ENCODE peak calls at places on chromosomes 1 and 21, in five cellular contexts. G is fibroblast of lung, K is HCT116, U is neural progenitor cell, P is K562. V is an unnamed sample.

GRCh38 chr21:36320421-36321324 is 676 bp downstream of the MORC3 start:
- DNase-seq in U (no peak), G (peak), P (no peak), K (peak), V (no peak)

GRCh38 chr1:115980998-115981993 is 5.0 kb downstream of the SLC22A15 start:
- DNase-seq in U (peak), K (peak), G (peak), P (peak), V (no peak)

GRCh38 chr1:106289265-106289664 is 767.2 kb upstream of the PRMT6 start:
- DNase-seq in P (no peak), G (no peak), U (no peak), K (no peak), V (no peak)

GRCh38 chr1:93014156-93014555 is 52.9 kb upstream of the DIPK1A start:
- DNase-seq in K (no peak), U (no peak), P (no peak), G (no peak), V (no peak)

GRCh38 chr21:45234906-45235305 is 52.8 kb downstream of the POFUT2 start:
- DNase-seq in P (no peak), K (no peak), G (no peak), U (no peak), V (no peak)

GRCh38 chr1:38334930-38335592 is 288.5 kb upstream of the POU3F1 start:
- DNase-seq in G (no peak), K (no peak), U (no peak), P (peak), V (no peak)

GRCh38 chr1:167625040-167625823 is 4.8 kb upstream of the RCSD1 start:
- DNase-seq in K (no peak), U (no peak), G (no peak), P (no peak), V (no peak)

GRCh38 chr1:229664133-229664689 is 38.2 kb downstream of the URB2 start:
- DNase-seq in P (peak), K (no peak), G (peak), U (no peak), V (peak)

GRCh38 chr21:31926498-31926897 is 53.7 kb downstream of the HUNK start:
- DNase-seq in G (no peak), P (no peak), U (no peak), K (no peak), V (no peak)

GRCh38 chr1:108691886-108692723 is at the start of gene PRPF38B:
- DNase-seq in P (peak), G (peak), U (peak), K (peak), V (peak)

GRCh38 chr1:68782890-68783289 is 286.0 kb upstream of the DEPDC1 start:
- DNase-seq in P (no peak), K (no peak), U (no peak), G (no peak), V (no peak)

GRCh38 chr1:2108213-2108876 is 58.1 kb downstream of the PRKCZ start:
- DNase-seq in P (peak), K (peak), G (peak), U (peak), V (no peak)

GRCh38 chr21:45049725-45050359 is 24.5 kb upstream of the ADARB1 start:
- DNase-seq in K (no peak), U (peak), P (no peak), G (no peak), V (no peak)

GRCh38 chr1:62131093-62131725 is 63.4 kb upstream of the L1TD1 start:
- DNase-seq in K (no peak), U (peak), G (peak), P (peak), V (no peak)

GRCh38 chr1:226635456-226635941 is 86.9 kb downstream of the STUM start:
- DNase-seq in U (no peak), P (no peak), G (no peak), K (no peak), V (no peak)

GRCh38 chr1:193589597-193590040 is 403.2 kb upstream of the B3GALT2 start:
- DNase-seq in G (peak), K (no peak), P (no peak), U (no peak), V (no peak)

GRCh38 chr1:5620997-5621396 is 371.2 kb downstream of the NPHP4 start:
- DNase-seq in G (no peak), K (peak), P (peak), U (peak), V (no peak)

GRCh38 chr1:170247751-170248521 is 102.2 kb downstream of the NTMT2 start:
- DNase-seq in K (no peak), U (no peak), P (no peak), G (peak), V (no peak)

GRCh38 chr1:93680121-93681094 is 1.2 kb downstream of the BCAR3 start:
- DNase-seq in G (peak), U (peak), P (peak), K (peak), V (no peak)

GRCh38 chr21:34934350-34934749 is 114.8 kb downstream of the RUNX1 start:
- DNase-seq in K (no peak), G (no peak), P (no peak), U (no peak), V (no peak)
- H3K9ac ChIP-seq in K (no peak), G (no peak), P (no peak), U (no peak), V (no peak)

DNA sequence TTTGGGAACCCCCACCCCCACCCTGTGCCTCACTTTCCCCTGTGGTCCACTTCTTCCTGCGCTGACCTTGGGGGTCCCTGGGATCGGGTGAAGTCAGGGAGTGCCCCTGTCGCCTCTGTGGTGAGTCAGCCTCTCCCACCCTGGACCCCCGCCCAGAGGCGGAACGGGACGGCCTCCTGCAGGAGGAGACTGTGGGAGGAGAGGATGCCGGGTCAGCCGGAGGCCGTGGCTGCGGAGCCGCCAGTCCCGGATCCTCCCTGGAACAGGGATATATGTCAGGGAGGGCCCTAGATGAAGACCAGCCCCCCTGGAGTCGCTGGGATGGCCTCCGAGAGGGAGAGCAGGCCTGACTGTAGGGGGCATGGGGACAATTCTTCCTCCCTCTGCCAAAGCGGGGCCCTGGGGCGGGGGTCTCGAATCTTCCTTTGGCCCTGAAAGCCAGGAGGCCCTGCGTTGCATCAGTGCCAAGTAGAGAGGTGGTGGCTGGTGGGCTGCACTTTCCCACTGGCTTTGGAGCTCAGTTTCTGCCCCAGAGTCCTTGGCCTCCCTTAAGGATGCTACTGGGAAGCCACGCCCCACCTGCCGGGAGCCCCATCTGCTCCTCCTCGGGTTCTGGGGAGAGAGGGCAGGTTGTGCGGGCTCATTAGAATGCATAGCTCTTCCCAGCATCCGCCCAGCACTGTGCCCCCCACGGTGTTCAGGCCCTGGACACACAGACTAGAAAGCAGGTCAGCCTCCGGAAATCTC is 930 bp downstream of the ARHGEF10L start:
- DNase-seq in U (peak), P (no peak), K (no peak), G (peak), V (no peak)
- TF ChIP-seq EZH2 in U (no peak), P (no peak), K (no peak), G (no peak), V (no peak)

DNA sequence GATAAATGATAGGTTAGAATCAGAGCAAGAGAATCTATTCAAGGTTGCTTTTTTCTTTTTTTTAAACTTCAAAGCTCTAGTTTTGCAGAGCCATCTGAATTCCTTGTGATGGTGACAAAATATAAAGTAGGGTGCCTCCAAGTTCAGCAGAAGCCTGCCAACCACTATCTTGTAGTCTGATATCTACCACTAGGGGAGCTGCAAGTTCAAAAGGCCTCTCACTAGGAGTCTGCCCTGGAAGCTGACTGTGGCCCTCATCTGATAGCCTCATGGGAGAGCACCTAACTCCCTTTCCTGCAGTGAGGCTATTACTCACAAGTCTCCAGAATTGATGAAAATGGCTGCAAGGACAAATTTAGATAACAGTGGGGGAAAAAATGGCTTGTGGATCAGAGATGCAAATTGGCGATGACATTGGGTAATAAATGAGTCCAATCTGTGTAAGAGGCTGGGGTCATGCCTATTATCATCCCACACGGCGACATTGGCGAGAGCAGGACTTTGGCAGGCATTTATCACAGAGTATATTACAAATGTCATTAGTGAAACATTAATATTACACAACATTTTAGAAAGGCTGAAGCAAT is 10.7 kb upstream of the ZP4 start:
- DNase-seq in P (peak), U (peak), K (no peak), G (peak), V (no peak)
- H3K4me3 ChIP-seq in P (no peak), U (no peak), K (no peak), G (no peak), V (no peak)

GRCh38 chr1:44542415-44543063 is 131.7 kb downstream of the TMEM53 start:
- DNase-seq in P (no peak), K (no peak), G (no peak), U (no peak), V (no peak)
- H3K9ac ChIP-seq in P (peak), K (no peak), G (no peak), U (no peak), V (no peak)

GRCh38 chr1:178438432-178438831 is 58.3 kb downstream of the CLEC20A start:
- DNase-seq in P (no peak), G (peak), K (no peak), U (no peak), V (no peak)
- TF ChIP-seq EZH2 in P (no peak), G (no peak), K (no peak), U (no peak), V (no peak)

GRCh38 chr1:10387611-10388386 is 11.1 kb upstream of the PGD start:
- DNase-seq in G (peak), P (no peak), U (peak), K (no peak), V (no peak)
- H3K4me3 ChIP-seq in G (peak), P (no peak), U (no peak), K (no peak), V (no peak)

GRCh38 chr1:22749919-22750670 is 39.5 kb downstream of the EPHB2 start:
- DNase-seq in G (peak), K (peak), P (no peak), U (peak), V (peak)

GRCh38 chr1:22749503-22749902 is 38.9 kb downstream of the EPHB2 start:
- DNase-seq in G (no peak), K (no peak), P (no peak), U (no peak), V (no peak)

GRCh38 chr1:22752339-22752738 is 41.7 kb downstream of the EPHB2 start:
- DNase-seq in U (no peak), K (no peak), G (no peak), P (no peak), V (no peak)

GRCh38 chr1:22751124-22751531 is 40.5 kb downstream of the EPHB2 start:
- DNase-seq in U (no peak), K (no peak), P (no peak), G (no peak), V (no peak)

DNA sequence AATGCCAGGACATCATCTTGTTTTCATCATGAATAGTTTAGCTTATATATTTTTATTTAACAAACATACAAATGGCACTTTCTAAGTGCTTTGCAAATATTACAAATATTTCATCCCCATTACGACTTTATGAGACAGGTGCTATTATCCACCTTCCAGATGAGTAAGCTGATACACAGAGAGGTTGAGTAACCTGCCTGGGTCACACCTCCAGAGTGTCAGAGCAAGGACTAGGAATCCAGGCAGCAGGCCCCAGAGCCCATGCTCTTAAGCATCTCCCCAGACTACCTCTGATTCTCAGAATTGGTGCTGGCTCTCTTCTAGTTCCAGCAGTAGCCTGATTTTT is 40.0 kb downstream of the EPHB2 start:
- DNase-seq in U (no peak), P (no peak), G (no peak), K (no peak), V (peak)
- H3K9ac ChIP-seq in U (no peak), P (no peak), G (no peak), K (peak), V (peak)